ENCODE peak calls at places on chromosomes 3 and 15, in nine cellular contexts. O, A, Q, M, K, R, D, T and J are unnamed samples.

GRCh38 chr3:150399060-150399459 is 9.0 kb upstream of the TSC22D2 start:
- DNase-seq in T (no peak), A (no peak), R (no peak), D (no peak), O (no peak), M (no peak), K (no peak), Q (no peak), J (no peak)

GRCh38 chr3:142213298-142213697 is 12.1 kb downstream of the GK5 start:
- DNase-seq in K (no peak), T (no peak), D (no peak), R (peak; percentile 35), O (no peak), A (no peak), M (no peak), Q (no peak), J (no peak)

GRCh38 chr3:183650554-183650953 is 15.1 kb downstream of the KLHL24 start:
- DNase-seq in Q (no peak), A (no peak), D (no peak), O (no peak), T (no peak), R (no peak), K (no peak), M (no peak), J (no peak)

GRCh38 chr3:194575484-194576210 is 57.6 kb downstream of the TMEM44 start:
- DNase-seq in R (peak; percentile 56), T (no peak), K (no peak), A (no peak), D (no peak), Q (no peak), M (peak; percentile 40), O (no peak), J (no peak)

GRCh38 chr3:14452676-14453367 is 50.4 kb downstream of the SLC6A6 start:
- DNase-seq in T (peak; percentile 76), K (no peak), R (peak; percentile 95), Q (peak; percentile 74), M (peak; percentile 89), O (no peak), D (peak; percentile 73), A (no peak), J (peak; percentile 83)

GRCh38 chr3:189947948-189948723 is 172.6 kb downstream of the P3H2 start:
- DNase-seq in Q (no peak), R (no peak), A (no peak), O (no peak), K (no peak), M (peak; percentile 10), D (no peak), T (no peak), J (no peak)

GRCh38 chr3:102179321-102180290 is 255.2 kb upstream of the ZPLD1 start:
- DNase-seq in Q (no peak), O (no peak), D (no peak), R (no peak), M (no peak), T (no peak), A (no peak), K (no peak), J (no peak)

GRCh38 chr15:98422086-98422478 is 226.3 kb upstream of the IGF1R start:
- DNase-seq in D (no peak), O (no peak), M (no peak), T (no peak), K (no peak), Q (no peak), R (no peak), A (no peak), J (no peak)

GRCh38 chr3:113096158-113096893 is 105.5 kb downstream of the GTPBP8 start:
- DNase-seq in Q (no peak), D (no peak), K (no peak), A (no peak), R (no peak), O (no peak), T (no peak), M (no peak), J (no peak)

GRCh38 chr3:86029590-86029989 is 961.4 kb downstream of the VGLL3 start:
- DNase-seq in R (no peak), M (no peak), K (no peak), D (no peak), Q (no peak), A (no peak), T (no peak), O (no peak), J (no peak)

GRCh38 chr15:58520936-58521292 is 89.1 kb downstream of the LIPC start:
- DNase-seq in K (no peak), O (no peak), A (no peak), D (no peak), T (no peak), M (no peak), Q (no peak), R (no peak), J (no peak)

GRCh38 chr15:67101981-67102929 is 36.9 kb downstream of the SMAD3 start:
- DNase-seq in O (no peak), Q (no peak), T (no peak), M (no peak), A (no peak), R (no peak), D (no peak), K (no peak), J (no peak)

GRCh38 chr3:89577517-89578252 is 470.3 kb downstream of the EPHA3 start:
- DNase-seq in Q (no peak), T (no peak), M (no peak), D (no peak), A (no peak), R (no peak), O (no peak), K (no peak), J (no peak)

GRCh38 chr3:37766220-37766605 is 95.5 kb upstream of the CTDSPL start:
- DNase-seq in T (no peak), O (no peak), Q (no peak), R (no peak), K (no peak), A (no peak), M (no peak), D (no peak), J (no peak)
- H3K27me3 ChIP-seq in T (no peaks in the 10 kb centered on the region), O (no peaks in the 10 kb centered on the region), Q (no peaks in the 10 kb centered on the region), R (no peaks in the 10 kb centered on the region), K (peaks cover 5% of the 10 kb centered on the region), A (no peaks in the 10 kb centered on the region), M (no peaks in the 10 kb centered on the region), D (peaks cover 26% of the 10 kb centered on the region), J (no peaks in the 10 kb centered on the region)

DNA sequence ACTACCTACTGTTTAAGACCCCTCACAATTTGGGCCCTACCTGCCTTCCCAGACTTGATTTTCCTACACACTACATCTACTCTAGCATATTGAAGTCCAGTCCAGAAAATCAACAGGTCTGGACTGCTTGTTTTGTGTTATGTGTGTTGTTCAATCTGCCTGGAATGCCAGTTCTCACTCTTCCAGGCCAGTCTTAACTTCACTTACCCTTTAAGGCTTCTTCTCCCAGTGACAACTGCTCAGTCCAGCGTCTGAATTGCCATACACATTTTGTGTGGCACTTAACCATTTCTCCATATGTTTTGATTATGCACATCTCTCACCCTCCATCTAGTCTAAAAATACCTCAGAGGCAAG is 1.1 kb downstream of the TICRR start:
- DNase-seq in A (no peak), O (no peak), K (no peak), M (no peak), T (no peak), R (no peak), Q (no peak), D (no peak), J (no peak)
- H3K4me3 ChIP-seq in A (peak overlapping the region; percentile 82), O (peak overlapping the region; percentile 62), K (peak overlapping the region; percentile 91), M (no peak overlapping the region), T (peak overlapping the region; percentile 86), R (no peak overlapping the region), Q (no peak overlapping the region), D (peak overlapping the region; percentile 97), J (peak overlapping the region; percentile 70)

DNA sequence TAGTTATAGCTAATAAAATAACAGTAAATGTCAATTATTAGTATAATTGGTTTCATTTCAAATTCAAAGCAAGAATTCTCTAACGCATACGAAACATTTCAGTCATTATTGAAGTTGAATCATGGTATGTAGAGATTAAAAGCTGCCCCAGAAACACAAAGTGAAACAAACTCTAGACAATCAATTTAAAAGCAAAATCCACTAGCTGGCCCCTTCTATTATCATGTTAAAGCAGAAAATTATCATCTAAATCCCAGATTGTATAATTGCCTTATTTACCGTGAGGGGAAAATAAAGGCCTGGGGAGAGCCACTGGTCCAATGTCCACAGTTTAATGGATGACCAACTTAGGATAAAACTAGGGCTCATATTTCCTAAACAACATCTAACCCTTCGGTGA is 110.9 kb upstream of the THRB start:
- DNase-seq in K (no peak), Q (no peak), A (no peak), D (no peak), R (no peak), T (no peak), M (no peak), O (no peak), J (no peak)
- H3K27me3 ChIP-seq in K (no peaks in the 10 kb centered on the region), Q (no peaks in the 10 kb centered on the region), A (no peaks in the 10 kb centered on the region), D (no peaks in the 10 kb centered on the region), R (no peaks in the 10 kb centered on the region), T (no peaks in the 10 kb centered on the region), M (no peaks in the 10 kb centered on the region), O (no peaks in the 10 kb centered on the region), J (no peaks in the 10 kb centered on the region)

GRCh38 chr15:73231661-73232443 is 136.9 kb downstream of the HCN4 start:
- DNase-seq in K (no peak), A (no peak), M (no peak), D (no peak), Q (no peak), R (no peak), O (no peak), T (no peak), J (no peak)

GRCh38 chr15:73228128-73228646 is 140.6 kb downstream of the HCN4 start:
- DNase-seq in O (no peak), T (no peak), R (no peak), A (no peak), Q (no peak), K (no peak), D (no peak), M (no peak), J (no peak)

GRCh38 chr15:73225358-73226015 is 143.3 kb downstream of the HCN4 start:
- DNase-seq in A (no peak), Q (no peak), R (no peak), M (no peak), D (no peak), K (no peak), O (no peak), T (no peak), J (no peak)

GRCh38 chr15:73227433-73228056 is 141.2 kb downstream of the HCN4 start:
- DNase-seq in D (no peak), O (no peak), M (no peak), A (no peak), K (no peak), R (no peak), Q (no peak), T (no peak), J (no peak)

DNA sequence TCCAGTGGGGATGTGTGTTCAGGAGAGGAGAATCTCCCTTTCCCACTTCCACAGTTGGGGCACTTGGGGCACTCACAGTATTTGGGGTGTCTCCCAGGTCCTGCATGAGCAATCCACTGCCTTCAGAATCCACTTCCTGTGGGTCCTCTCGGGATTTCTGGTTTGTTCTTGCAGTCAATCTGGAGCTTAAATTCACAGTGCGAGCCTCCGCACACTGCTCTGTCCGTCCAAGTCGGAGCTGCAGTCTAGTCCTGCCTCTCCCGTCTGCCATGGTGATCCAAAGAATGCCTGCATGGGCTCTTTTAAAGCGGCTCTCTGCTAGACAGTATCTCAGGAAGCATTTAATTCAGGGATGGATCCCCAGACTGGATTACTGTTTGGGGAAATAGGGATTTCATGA is 142.7 kb downstream of the HCN4 start:
- DNase-seq in R (no peak), A (no peak), Q (no peak), D (no peak), K (no peak), O (no peak), M (no peak), T (no peak), J (no peak)
- H3K4me3 ChIP-seq in R (no peak overlapping the region), A (no peak overlapping the region), Q (no peak overlapping the region), D (no peak overlapping the region), K (no peak overlapping the region), O (no peak overlapping the region), M (no peak overlapping the region), T (no peak overlapping the region), J (peak overlapping the region; percentile 50)